ENCODE peak calls at places on chromosomes 11 and 22, in nine cellular contexts. B is stimulated activated CD8-positive, alpha-beta memory T cell treated with anti-CD3 and anti-CD28 coated beads, Interleukin-7, amount 100 ng/mL, for 48 hours; J is Jurkat, Clone E6-1; G is Calu3; E is AG08395; M is stimulated activated naive B cell treated with anti-CD40 and anti-IgM and Interleukin-4, amounts not matched to agents 10 μg/mL and 1 μg/mL and 100 μg/mL, for 72 hours; R is M059J; X is iPS-NIHi11; W is activated effector memory CD4-positive, alpha-beta T cell treated with anti-CD3 and anti-CD28 coated beads, Interleukin-2, amount 50 U/mL, for 16 hours. C is an unnamed sample.

GRCh38 chr11:115502636-115503082 is 1.6 kb downstream of the CADM1 start:
- DNase-seq in B (no peak), E (no peak), R (no peak), J (no peak), X (peak), W (no peak), M (no peak), G (no peak), C (no peak)

GRCh38 chr11:70225629-70226582 is 22.8 kb downstream of the FADD start:
- DNase-seq in B (no peak), M (no peak), G (no peak), W (no peak), E (no peak), J (no peak), X (no peak), R (no peak), C (no peak)

GRCh38 chr11:1781593-1781975 is 17.9 kb upstream of the CTSD start:
- DNase-seq in R (no peak), E (no peak), B (no peak), M (no peak), X (no peak), W (no peak), G (no peak), J (no peak), C (no peak)

GRCh38 chr11:42772886-42773285 is 538.9 kb upstream of the API5 start:
- DNase-seq in B (no peak), G (no peak), J (peak), X (no peak), M (no peak), E (no peak), R (no peak), W (no peak), C (no peak)

GRCh38 chr11:128302425-128303186 is 284.8 kb downstream of the ETS1 start:
- DNase-seq in R (no peak), X (no peak), E (no peak), M (peak), B (no peak), W (peak), J (peak), G (no peak), C (no peak)

GRCh38 chr22:35183917-35184316 is 73.4 kb upstream of the HMGXB4 start:
- DNase-seq in M (no peak), B (no peak), G (no peak), E (no peak), R (no peak), W (no peak), X (no peak), J (no peak), C (no peak)

GRCh38 chr22:23984430-23984829 is 4.5 kb downstream of the GSTT2 start:
- DNase-seq in G (peak), M (peak), W (peak), X (peak), B (no peak), J (no peak), R (peak), E (no peak), C (peak)

GRCh38 chr11:69449320-69450063 is 32.0 kb upstream of the LINC01488 start:
- DNase-seq in M (peak), J (no peak), G (peak), R (no peak), X (no peak), B (no peak), E (peak), W (no peak), C (no peak)

GRCh38 chr11:58024601-58025091 is 965 bp downstream of the OR9Q1 start:
- DNase-seq in E (peak), J (no peak), W (no peak), G (no peak), R (peak), X (no peak), B (no peak), M (no peak), C (peak)

GRCh38 chr11:126768702-126769101 is 231.9 kb downstream of the KIRREL3 start:
- DNase-seq in E (no peak), G (no peak), B (no peak), R (no peak), X (no peak), M (no peak), W (no peak), J (no peak), C (no peak)

GRCh38 chr11:84390441-84391078 is 1104.4 kb upstream of the CCDC90B start:
- DNase-seq in X (peak), M (no peak), R (peak), G (peak), B (no peak), W (no peak), J (no peak), E (no peak), C (no peak)

GRCh38 chr11:90908074-90908473 is 685.2 kb upstream of the CHORDC1 start:
- DNase-seq in M (no peak), W (no peak), E (no peak), G (no peak), B (no peak), R (no peak), J (no peak), X (no peak), C (no peak)

GRCh38 chr22:17922925-17923898 is 101.1 kb downstream of the MICAL3 start:
- DNase-seq in M (no peak), X (no peak), W (no peak), R (peak), B (no peak), J (no peak), E (peak), G (peak), C (no peak)

GRCh38 chr11:67437082-67437821 is at the start of gene PTPRCAP:
- DNase-seq in X (no peak), W (peak), E (no peak), R (no peak), G (no peak), J (peak), B (no peak), M (peak), C (no peak)

GRCh38 chr11:60625262-60625661 is 74.2 kb upstream of the MS4A8 start:
- DNase-seq in X (peak), G (peak), B (no peak), W (no peak), J (no peak), R (peak), M (no peak), E (no peak), C (no peak)

GRCh38 chr22:31647516-31647915 is 14.5 kb downstream of the PISD start:
- DNase-seq in B (no peak), G (no peak), M (no peak), E (peak), R (peak), W (no peak), J (no peak), X (no peak), C (no peak)

C was measured in upper lobe of right lung.